ENCODE peak calls at places on chromosomes 4 and X, in five cellular contexts. O, G, P, B and C are unnamed samples.

GRCh38 chr4:62898115-62898514 is 1511.1 kb downstream of the TECRL start:
- DNase-seq in O (no peak), G (no peak), P (no peak), B (no peak), C (no peak)

GRCh38 chrX:154458116-154458953 is at the start of gene PLXNA3:
- DNase-seq in O (peak), G (no peak), P (peak), B (no peak), C (peak)

GRCh38 chr4:142741995-142742394 is 104.1 kb downstream of the INPP4B start:
- DNase-seq in O (no peak), G (no peak), P (no peak), B (no peak), C (no peak)

GRCh38 chrX:119729408-119730201 is 28.8 kb upstream of the SOWAHD start:
- DNase-seq in O (peak), G (no peak), P (peak), B (peak), C (peak)

GRCh38 chr4:31141141-31141811 is 421.1 kb downstream of the PCDH7 start:
- DNase-seq in O (no peak), G (no peak), P (no peak), B (no peak), C (no peak)

GRCh38 chr4:125483278-125483677 is 168.5 kb downstream of the FAT4 start:
- DNase-seq in O (no peak), G (no peak), P (no peak), B (no peak), C (no peak)

GRCh38 chr4:132332932-132333722 is 816.0 kb upstream of the PCDH10 start:
- DNase-seq in O (no peak), G (no peak), P (no peak), B (no peak), C (no peak)

GRCh38 chr4:158169931-158170690 is 2.7 kb downstream of the GASK1B start:
- DNase-seq in O (no peak), G (no peak), P (no peak), B (peak), C (no peak)

GRCh38 chr4:16199132-16199531 is 27.1 kb downstream of the TAPT1 start:
- DNase-seq in O (no peak), G (no peak), P (no peak), B (no peak), C (peak)

GRCh38 chrX:100895365-100896075 is 21.4 kb upstream of the NOX1 start:
- DNase-seq in O (peak), G (peak), P (peak), B (peak), C (peak)

GRCh38 chr4:100497729-100498250 is 20.0 kb downstream of the EMCN start:
- DNase-seq in O (peak), G (no peak), P (no peak), B (no peak), C (no peak)

GRCh38 chr4:6022607-6023288 is 4.5 kb upstream of the C4orf50 start:
- DNase-seq in O (no peak), G (no peak), P (no peak), B (no peak), C (no peak)

GRCh38 chr4:41209187-41209586 is 5.2 kb downstream of the APBB2 start:
- DNase-seq in O (peak), G (no peak), P (no peak), B (no peak), C (no peak)